ENCODE peak calls at places on chromosomes 11 and 22, in four cellular contexts. One of them, this sample, is unnamed.

GRCh38 chr11:113339909-113340569 is 25.7 kb downstream of the TTC12 start:
- DNase-seq in PC-9: no peak
- DNase-seq in A549: no peak
- DNase-seq in breast epithelium: no peak
- DNase-seq in this sample: no peak

GRCh38 chr11:97118756-97119155 is 728.9 kb downstream of the JRKL start:
- DNase-seq in breast epithelium: no peak
- DNase-seq in A549: no peak
- DNase-seq in PC-9: no peak
- DNase-seq in this sample: peak; percentile 34

GRCh38 chr11:69300124-69301032 is 6.4 kb downstream of the MYEOV start:
- DNase-seq in A549: no peak
- DNase-seq in PC-9: peak; percentile 48
- DNase-seq in breast epithelium: no peak
- DNase-seq in this sample: no peak

GRCh38 chr22:20109411-20110358 is 6.2 kb upstream of the RANBP1 start:
- DNase-seq in breast epithelium: no peak
- DNase-seq in A549: no peak
- DNase-seq in PC-9: no peak
- DNase-seq in this sample: no peak

GRCh38 chr11:112801286-112802088 is 159.7 kb upstream of the NCAM1 start:
- DNase-seq in PC-9: no peak
- DNase-seq in A549: no peak
- DNase-seq in breast epithelium: no peak
- DNase-seq in this sample: no peak

GRCh38 chr22:18966748-18967147 is 30.7 kb upstream of the PRODH start:
- DNase-seq in A549: no peak
- DNase-seq in breast epithelium: peak; percentile 14
- DNase-seq in PC-9: no peak
- DNase-seq in this sample: no peak

GRCh38 chr22:40813912-40814315 is 5.2 kb downstream of the SLC25A17 start:
- DNase-seq in A549: no peak
- DNase-seq in breast epithelium: no peak
- DNase-seq in PC-9: no peak
- DNase-seq in this sample: no peak

GRCh38 chr11:394034-394857 is at the start of gene PKP3:
- DNase-seq in breast epithelium: peak; percentile 88
- DNase-seq in A549: peak; percentile 86
- DNase-seq in PC-9: peak; percentile 91
- DNase-seq in this sample: no peak

GRCh38 chr11:124898711-124899110 is 1.0 kb upstream of the ROBO4 start:
- DNase-seq in breast epithelium: no peak
- DNase-seq in A549: no peak
- DNase-seq in PC-9: no peak
- DNase-seq in this sample: peak; percentile 91

GRCh38 chr22:28021116-28021997 is 102.3 kb upstream of the PITPNB start:
- DNase-seq in breast epithelium: no peak
- DNase-seq in PC-9: no peak
- DNase-seq in A549: no peak
- DNase-seq in this sample: no peak

GRCh38 chr22:36009085-36009484 is 19.5 kb downstream of the RBFOX2 start:
- DNase-seq in A549: no peak
- DNase-seq in breast epithelium: no peak
- DNase-seq in PC-9: no peak
- DNase-seq in this sample: peak; percentile 76

GRCh38 chr22:17102297-17102667 is 17.5 kb downstream of the IL17RA start:
- DNase-seq in A549: no peak
- DNase-seq in PC-9: no peak
- DNase-seq in breast epithelium: no peak
- DNase-seq in this sample: no peak
- H3K27ac ChIP-seq in A549: no peak overlapping the region
- H3K27ac ChIP-seq in PC-9: no peak overlapping the region
- H3K27ac ChIP-seq in breast epithelium: no peak overlapping the region
- H3K27ac ChIP-seq in this sample: no peak overlapping the region

GRCh38 chr11:130980463-130980862 is 64.2 kb upstream of the SNX19 start:
- DNase-seq in breast epithelium: no peak
- DNase-seq in A549: no peak
- DNase-seq in PC-9: no peak
- DNase-seq in this sample: no peak

GRCh38 chr11:130979386-130979972 is 63.2 kb upstream of the SNX19 start:
- DNase-seq in A549: peak; percentile 3
- DNase-seq in breast epithelium: no peak
- DNase-seq in PC-9: no peak
- DNase-seq in this sample: peak; percentile 58
- TF ChIP-seq CTCF in A549: peak; percentile 9
- TF ChIP-seq CTCF in breast epithelium: no peak
- TF ChIP-seq CTCF in PC-9: peak; percentile 65
- TF ChIP-seq CTCF in this sample: peak; percentile 65

DNA sequence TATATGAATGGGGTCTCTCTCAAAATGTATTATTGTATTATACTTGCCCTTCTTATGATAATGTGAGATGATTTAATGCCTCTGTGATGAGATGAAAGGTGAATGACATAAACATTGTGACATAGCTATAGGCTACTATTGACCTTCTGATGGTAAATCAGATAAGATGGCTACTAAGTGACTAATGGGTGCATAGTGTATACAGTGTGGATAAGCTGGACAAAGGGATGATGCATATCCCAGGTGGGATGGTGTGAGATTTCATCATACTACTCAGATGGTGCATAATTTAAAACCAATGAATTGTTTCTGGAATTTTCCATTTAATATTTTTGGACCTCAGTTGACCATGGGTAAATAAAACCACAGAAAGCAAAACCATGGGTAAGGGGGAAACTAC is 243.5 kb downstream of the SBF2 start:
- DNase-seq in breast epithelium: no peak
- DNase-seq in PC-9: no peak
- DNase-seq in A549: no peak
- DNase-seq in this sample: no peak
- H3K4me3 ChIP-seq in breast epithelium: no peak overlapping the region
- H3K4me3 ChIP-seq in PC-9: no peak overlapping the region
- H3K4me3 ChIP-seq in A549: no peak overlapping the region
- H3K4me3 ChIP-seq in this sample: no peak overlapping the region

GRCh38 chr11:58807358-58807757 is 37.1 kb downstream of the GLYATL2 start:
- DNase-seq in A549: no peak
- DNase-seq in breast epithelium: no peak
- DNase-seq in PC-9: no peak
- DNase-seq in this sample: no peak
- H3K27ac ChIP-seq in A549: no peak overlapping the region
- H3K27ac ChIP-seq in breast epithelium: no peak overlapping the region
- H3K27ac ChIP-seq in PC-9: no peak overlapping the region
- H3K27ac ChIP-seq in this sample: no peak overlapping the region

DNA sequence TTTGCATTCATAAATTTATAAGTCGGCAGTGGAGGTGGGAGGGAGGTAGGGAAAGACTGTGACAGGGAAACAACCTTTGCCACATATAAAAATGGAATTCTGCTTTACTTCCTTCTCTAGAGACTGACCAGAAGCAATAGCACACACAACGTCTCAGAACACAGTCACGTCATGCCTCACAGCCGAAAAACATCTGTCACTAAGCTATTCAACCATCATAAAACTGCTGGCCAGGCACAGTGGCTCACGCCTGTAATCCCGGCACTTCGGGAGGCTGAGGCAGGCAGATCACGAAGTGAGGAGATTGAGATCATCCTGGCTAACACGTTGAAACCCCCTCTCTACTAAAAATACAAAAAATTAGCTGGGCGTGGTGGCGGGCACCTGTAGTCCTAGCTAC is 101.0 kb upstream of the CHRM4 start:
- DNase-seq in breast epithelium: no peak
- DNase-seq in A549: no peak
- DNase-seq in PC-9: no peak
- DNase-seq in this sample: no peak
- TF ChIP-seq CTCF in breast epithelium: no peak
- TF ChIP-seq CTCF in A549: no peak
- TF ChIP-seq CTCF in PC-9: no peak
- TF ChIP-seq CTCF in this sample: no peak

This sample was measured in cardiac muscle cell.